ENCODE peak calls at places on chromosomes 13 and 19, in nine cellular contexts. One of them, this sample, is unnamed. For H3K9me3 and H3K27me3, the result is how much of the 10 kb centered on the place peaks cover.

GRCh38 chr13:46168341-46168740 is 13.6 kb downstream of the LCP1 start:
- DNase-seq in AG04450: no peak
- DNase-seq in SJSA1: peak
- DNase-seq in fibroblast of lung: no peak
- DNase-seq in neural progenitor cell: no peak
- DNase-seq in A673: no peak
- DNase-seq in heart left ventricle: no peak
- DNase-seq in CD4-positive, alpha-beta T cell: no peak
- DNase-seq in keratinocyte: no peak
- DNase-seq in this sample: no peak

GRCh38 chr19:4445963-4446668 is 11.5 kb downstream of the UBXN6 start:
- DNase-seq in CD4-positive, alpha-beta T cell: no peak
- DNase-seq in keratinocyte: no peak
- DNase-seq in heart left ventricle: no peak
- DNase-seq in SJSA1: no peak
- DNase-seq in AG04450: no peak
- DNase-seq in fibroblast of lung: no peak
- DNase-seq in A673: no peak
- DNase-seq in neural progenitor cell: no peak
- DNase-seq in this sample: no peak

GRCh38 chr13:28819748-28820098 is 416 bp upstream of the MTUS2 start:
- DNase-seq in fibroblast of lung: peak
- DNase-seq in AG04450: no peak
- DNase-seq in CD4-positive, alpha-beta T cell: peak
- DNase-seq in heart left ventricle: peak
- DNase-seq in A673: peak
- DNase-seq in keratinocyte: no peak
- DNase-seq in neural progenitor cell: peak
- DNase-seq in SJSA1: no peak
- DNase-seq in this sample: peak

GRCh38 chr13:23570099-23570926 is at the start of gene TNFRSF19:
- DNase-seq in SJSA1: no peak
- DNase-seq in A673: peak
- DNase-seq in keratinocyte: no peak
- DNase-seq in CD4-positive, alpha-beta T cell: no peak
- DNase-seq in AG04450: peak
- DNase-seq in fibroblast of lung: peak
- DNase-seq in neural progenitor cell: peak
- DNase-seq in heart left ventricle: peak
- DNase-seq in this sample: peak

GRCh38 chr19:7888145-7888825 is at the start of gene LRRC8E:
- DNase-seq in heart left ventricle: no peak
- DNase-seq in A673: peak
- DNase-seq in CD4-positive, alpha-beta T cell: peak
- DNase-seq in SJSA1: peak
- DNase-seq in neural progenitor cell: peak
- DNase-seq in AG04450: no peak
- DNase-seq in keratinocyte: no peak
- DNase-seq in fibroblast of lung: peak
- DNase-seq in this sample: peak

GRCh38 chr13:91216928-91217700 is 130.4 kb upstream of the MIR17HG start:
- DNase-seq in A673: no peak
- DNase-seq in neural progenitor cell: peak
- DNase-seq in keratinocyte: no peak
- DNase-seq in CD4-positive, alpha-beta T cell: no peak
- DNase-seq in fibroblast of lung: peak
- DNase-seq in heart left ventricle: no peak
- DNase-seq in AG04450: no peak
- DNase-seq in SJSA1: no peak
- DNase-seq in this sample: no peak

GRCh38 chr19:19205416-19206410 is 2.5 kb upstream of the NR2C2AP start:
- DNase-seq in A673: no peak
- DNase-seq in CD4-positive, alpha-beta T cell: no peak
- DNase-seq in heart left ventricle: no peak
- DNase-seq in neural progenitor cell: no peak
- DNase-seq in AG04450: no peak
- DNase-seq in SJSA1: no peak
- DNase-seq in keratinocyte: no peak
- DNase-seq in fibroblast of lung: no peak
- DNase-seq in this sample: no peak

GRCh38 chr13:113596321-113597200 is 12.0 kb downstream of the TFDP1 start:
- DNase-seq in heart left ventricle: no peak
- DNase-seq in keratinocyte: no peak
- DNase-seq in neural progenitor cell: no peak
- DNase-seq in CD4-positive, alpha-beta T cell: peak
- DNase-seq in SJSA1: no peak
- DNase-seq in A673: no peak
- DNase-seq in AG04450: no peak
- DNase-seq in fibroblast of lung: no peak
- DNase-seq in this sample: no peak

GRCh38 chr19:19261350-19262189 is 11.5 kb downstream of the TM6SF2 start:
- DNase-seq in AG04450: no peak
- DNase-seq in CD4-positive, alpha-beta T cell: no peak
- DNase-seq in A673: no peak
- DNase-seq in fibroblast of lung: no peak
- DNase-seq in heart left ventricle: no peak
- DNase-seq in SJSA1: no peak
- DNase-seq in neural progenitor cell: peak
- DNase-seq in keratinocyte: no peak
- DNase-seq in this sample: peak

GRCh38 chr19:8611890-8612806 is 1.6 kb upstream of the ADAMTS10 start:
- DNase-seq in A673: peak
- DNase-seq in heart left ventricle: peak
- DNase-seq in fibroblast of lung: peak
- DNase-seq in AG04450: no peak
- DNase-seq in SJSA1: peak
- DNase-seq in neural progenitor cell: no peak
- DNase-seq in CD4-positive, alpha-beta T cell: no peak
- DNase-seq in keratinocyte: no peak
- DNase-seq in this sample: no peak

GRCh38 chr19:31260171-31260933 is 88.9 kb downstream of the TSHZ3 start:
- DNase-seq in AG04450: no peak
- DNase-seq in neural progenitor cell: no peak
- DNase-seq in A673: no peak
- DNase-seq in heart left ventricle: no peak
- DNase-seq in keratinocyte: no peak
- DNase-seq in CD4-positive, alpha-beta T cell: no peak
- DNase-seq in SJSA1: no peak
- DNase-seq in fibroblast of lung: peak
- DNase-seq in this sample: no peak

GRCh38 chr13:114078501-114079451 is 53.6 kb downstream of the RASA3 start:
- DNase-seq in neural progenitor cell: no peak
- DNase-seq in keratinocyte: no peak
- DNase-seq in SJSA1: peak
- DNase-seq in AG04450: no peak
- DNase-seq in heart left ventricle: no peak
- DNase-seq in CD4-positive, alpha-beta T cell: peak
- DNase-seq in A673: no peak
- DNase-seq in fibroblast of lung: peak
- DNase-seq in this sample: no peak

GRCh38 chr13:113083402-113084061 is 22.1 kb upstream of the F7 start:
- DNase-seq in A673: peak
- DNase-seq in keratinocyte: no peak
- DNase-seq in AG04450: no peak
- DNase-seq in fibroblast of lung: peak
- DNase-seq in CD4-positive, alpha-beta T cell: no peak
- DNase-seq in heart left ventricle: peak
- DNase-seq in SJSA1: no peak
- DNase-seq in neural progenitor cell: no peak
- DNase-seq in this sample: peak

GRCh38 chr13:49464621-49465325 is 20.7 kb downstream of the SETDB2 start:
- DNase-seq in AG04450: no peak
- DNase-seq in heart left ventricle: no peak
- DNase-seq in SJSA1: peak
- DNase-seq in keratinocyte: no peak
- DNase-seq in CD4-positive, alpha-beta T cell: no peak
- DNase-seq in A673: no peak
- DNase-seq in fibroblast of lung: peak
- DNase-seq in neural progenitor cell: no peak
- DNase-seq in this sample: no peak

GRCh38 chr13:46682015-46682414 is 114.9 kb downstream of the ESD start:
- DNase-seq in neural progenitor cell: no peak
- DNase-seq in fibroblast of lung: no peak
- DNase-seq in A673: no peak
- DNase-seq in AG04450: no peak
- DNase-seq in keratinocyte: no peak
- DNase-seq in heart left ventricle: no peak
- DNase-seq in SJSA1: no peak
- DNase-seq in CD4-positive, alpha-beta T cell: no peak
- DNase-seq in this sample: no peak

GRCh38 chr13:95644611-95645052 is at the start of gene DZIP1:
- DNase-seq in heart left ventricle: peak
- DNase-seq in AG04450: peak
- DNase-seq in CD4-positive, alpha-beta T cell: no peak
- DNase-seq in keratinocyte: no peak
- DNase-seq in A673: peak
- DNase-seq in neural progenitor cell: peak
- DNase-seq in SJSA1: peak
- DNase-seq in fibroblast of lung: peak
- DNase-seq in this sample: peak

GRCh38 chr19:7874857-7875393 is 735 bp upstream of the PRR36 start:
- DNase-seq in heart left ventricle: no peak
- DNase-seq in keratinocyte: no peak
- DNase-seq in fibroblast of lung: no peak
- DNase-seq in CD4-positive, alpha-beta T cell: no peak
- DNase-seq in neural progenitor cell: no peak
- DNase-seq in SJSA1: no peak
- DNase-seq in AG04450: no peak
- DNase-seq in A673: no peak
- DNase-seq in this sample: no peak

GRCh38 chr19:47228937-47229673 is 1.9 kb downstream of the BBC3 start:
- DNase-seq in SJSA1: peak
- DNase-seq in neural progenitor cell: peak
- DNase-seq in AG04450: no peak
- DNase-seq in A673: no peak
- DNase-seq in keratinocyte: no peak
- DNase-seq in heart left ventricle: no peak
- DNase-seq in fibroblast of lung: peak
- DNase-seq in CD4-positive, alpha-beta T cell: peak
- DNase-seq in this sample: peak

GRCh38 chr13:105543742-105544141 is 991.7 kb downstream of the EFNB2 start:
- DNase-seq in fibroblast of lung: peak
- DNase-seq in SJSA1: no peak
- DNase-seq in CD4-positive, alpha-beta T cell: no peak
- DNase-seq in neural progenitor cell: no peak
- DNase-seq in A673: no peak
- DNase-seq in keratinocyte: no peak
- DNase-seq in heart left ventricle: no peak
- DNase-seq in AG04450: no peak
- DNase-seq in this sample: no peak

GRCh38 chr19:7450243-7451223 is 38.3 kb downstream of the PEX11G start:
- DNase-seq in keratinocyte: peak
- DNase-seq in neural progenitor cell: peak
- DNase-seq in heart left ventricle: no peak
- DNase-seq in SJSA1: peak
- DNase-seq in AG04450: peak
- DNase-seq in CD4-positive, alpha-beta T cell: no peak
- DNase-seq in fibroblast of lung: peak
- DNase-seq in A673: peak
- DNase-seq in this sample: no peak

GRCh38 chr13:112010714-112011113 is 56.2 kb upstream of the SOX1 start:
- DNase-seq in SJSA1: no peak
- DNase-seq in heart left ventricle: no peak
- DNase-seq in fibroblast of lung: no peak
- DNase-seq in AG04450: no peak
- DNase-seq in keratinocyte: no peak
- DNase-seq in A673: no peak
- DNase-seq in neural progenitor cell: no peak
- DNase-seq in CD4-positive, alpha-beta T cell: no peak
- DNase-seq in this sample: no peak

DNA sequence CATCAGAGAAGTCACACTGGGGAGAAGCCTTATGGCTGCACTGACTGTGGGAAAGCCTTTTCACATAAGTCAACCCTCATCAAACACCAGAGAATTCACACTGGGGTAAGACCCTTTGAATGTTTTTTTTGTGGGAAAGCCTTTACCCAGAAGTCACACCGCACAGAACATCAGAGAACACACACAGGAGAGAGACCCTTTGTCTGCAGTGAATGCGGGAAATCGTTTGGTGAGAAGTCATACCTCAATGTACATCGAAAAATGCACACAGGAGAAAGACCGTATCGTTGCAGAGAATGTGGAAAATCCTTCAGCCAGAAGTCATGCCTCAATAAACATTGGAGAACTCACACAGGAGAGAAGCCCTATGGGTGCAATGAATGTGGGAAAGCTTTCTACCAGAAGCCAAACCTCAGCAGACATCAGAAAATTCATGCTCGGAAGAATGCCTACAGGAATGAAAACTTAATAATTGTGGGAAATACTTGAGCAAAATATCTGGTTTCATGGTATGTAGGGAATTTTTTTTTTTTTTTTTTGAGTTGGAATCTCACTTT is 30.7 kb downstream of the ZNF793 start:
- DNase-seq in keratinocyte: no peak
- DNase-seq in AG04450: no peak
- DNase-seq in fibroblast of lung: peak
- DNase-seq in neural progenitor cell: no peak
- DNase-seq in heart left ventricle: no peak
- DNase-seq in SJSA1: no peak
- DNase-seq in A673: no peak
- DNase-seq in CD4-positive, alpha-beta T cell: no peak
- DNase-seq in this sample: no peak
- H3K9me3 ChIP-seq in keratinocyte: under half
- H3K9me3 ChIP-seq in AG04450: half or more
- H3K9me3 ChIP-seq in fibroblast of lung: under half
- H3K9me3 ChIP-seq in neural progenitor cell: under half
- H3K9me3 ChIP-seq in heart left ventricle: half or more
- H3K9me3 ChIP-seq in SJSA1: under half
- H3K9me3 ChIP-seq in A673: under half
- H3K9me3 ChIP-seq in CD4-positive, alpha-beta T cell: half or more
- H3K9me3 ChIP-seq in this sample: under half

GRCh38 chr19:409006-409514 is at the start of gene C2CD4C:
- DNase-seq in SJSA1: no peak
- DNase-seq in CD4-positive, alpha-beta T cell: no peak
- DNase-seq in heart left ventricle: no peak
- DNase-seq in keratinocyte: no peak
- DNase-seq in AG04450: no peak
- DNase-seq in fibroblast of lung: no peak
- DNase-seq in A673: peak
- DNase-seq in neural progenitor cell: peak
- DNase-seq in this sample: no peak
- H3K27me3 ChIP-seq in SJSA1: half or more
- H3K27me3 ChIP-seq in CD4-positive, alpha-beta T cell: under half
- H3K27me3 ChIP-seq in heart left ventricle: under half
- H3K27me3 ChIP-seq in keratinocyte: under half
- H3K27me3 ChIP-seq in AG04450: under half
- H3K27me3 ChIP-seq in fibroblast of lung: under half
- H3K27me3 ChIP-seq in A673: under half
- H3K27me3 ChIP-seq in neural progenitor cell: under half
- H3K27me3 ChIP-seq in this sample: under half

GRCh38 chr13:19268331-19268730 is 86.7 kb upstream of the TUBA3C start:
- DNase-seq in keratinocyte: no peak
- DNase-seq in neural progenitor cell: no peak
- DNase-seq in A673: peak
- DNase-seq in fibroblast of lung: no peak
- DNase-seq in CD4-positive, alpha-beta T cell: no peak
- DNase-seq in AG04450: no peak
- DNase-seq in heart left ventricle: no peak
- DNase-seq in SJSA1: no peak
- DNase-seq in this sample: no peak
- H3K9me3 ChIP-seq in keratinocyte: under half
- H3K9me3 ChIP-seq in neural progenitor cell: under half
- H3K9me3 ChIP-seq in A673: under half
- H3K9me3 ChIP-seq in fibroblast of lung: under half
- H3K9me3 ChIP-seq in CD4-positive, alpha-beta T cell: under half
- H3K9me3 ChIP-seq in AG04450: under half
- H3K9me3 ChIP-seq in heart left ventricle: under half
- H3K9me3 ChIP-seq in SJSA1: under half
- H3K9me3 ChIP-seq in this sample: under half

GRCh38 chr19:1748115-1748702 is 5.1 kb upstream of the ONECUT3 start:
- DNase-seq in heart left ventricle: no peak
- DNase-seq in neural progenitor cell: no peak
- DNase-seq in keratinocyte: peak
- DNase-seq in AG04450: no peak
- DNase-seq in CD4-positive, alpha-beta T cell: no peak
- DNase-seq in SJSA1: no peak
- DNase-seq in A673: no peak
- DNase-seq in fibroblast of lung: no peak
- DNase-seq in this sample: no peak
- H3K27me3 ChIP-seq in heart left ventricle: half or more
- H3K27me3 ChIP-seq in neural progenitor cell: half or more
- H3K27me3 ChIP-seq in keratinocyte: half or more
- H3K27me3 ChIP-seq in AG04450: half or more
- H3K27me3 ChIP-seq in CD4-positive, alpha-beta T cell: half or more
- H3K27me3 ChIP-seq in SJSA1: half or more
- H3K27me3 ChIP-seq in A673: half or more
- H3K27me3 ChIP-seq in fibroblast of lung: under half
- H3K27me3 ChIP-seq in this sample: half or more